ENCODE peak calls at places on chromosomes 5 and 9, in four cellular contexts. One of them, this sample, is unnamed. For H3K27me3 and H3K4me1, the result is how much of the 10 kb centered on the place peaks cover.

GRCh38 chr5:94807985-94808384 is 189.5 kb downstream of the SLF1 start:
- DNase-seq in SK-N-SH: no peak
- DNase-seq in DND-41: no peak
- DNase-seq in psoas muscle: no peak
- DNase-seq in this sample: no peak

GRCh38 chr5:147658293-147658932 is 124.1 kb downstream of the JAKMIP2 start:
- DNase-seq in DND-41: no peak
- DNase-seq in psoas muscle: no peak
- DNase-seq in SK-N-SH: no peak
- DNase-seq in this sample: no peak

GRCh38 chr5:152688561-152689274 is 283.6 kb upstream of the NMUR2 start:
- DNase-seq in psoas muscle: peak
- DNase-seq in SK-N-SH: no peak
- DNase-seq in DND-41: no peak
- DNase-seq in this sample: no peak

GRCh38 chr5:34919077-34919476 is 3.6 kb downstream of the BRIX1 start:
- DNase-seq in SK-N-SH: no peak
- DNase-seq in DND-41: no peak
- DNase-seq in psoas muscle: no peak
- DNase-seq in this sample: no peak

GRCh38 chr5:64330728-64331231 is 165.1 kb downstream of the RNF180 start:
- DNase-seq in SK-N-SH: no peak
- DNase-seq in psoas muscle: peak
- DNase-seq in DND-41: no peak
- DNase-seq in this sample: no peak

GRCh38 chr9:96241391-96241809 is 60.6 kb downstream of the HSD17B3 start:
- DNase-seq in DND-41: peak
- DNase-seq in SK-N-SH: no peak
- DNase-seq in psoas muscle: no peak
- DNase-seq in this sample: no peak

GRCh38 chr9:115998661-115999060 is 154.9 kb upstream of the PAPPA start:
- DNase-seq in SK-N-SH: no peak
- DNase-seq in DND-41: no peak
- DNase-seq in psoas muscle: no peak
- DNase-seq in this sample: no peak

GRCh38 chr5:83177803-83178202 is 100.5 kb downstream of the XRCC4 start:
- DNase-seq in SK-N-SH: no peak
- DNase-seq in psoas muscle: no peak
- DNase-seq in DND-41: no peak
- DNase-seq in this sample: no peak

GRCh38 chr5:51657340-51658240 is 274.3 kb downstream of the ISL1 start:
- DNase-seq in psoas muscle: no peak
- DNase-seq in SK-N-SH: no peak
- DNase-seq in DND-41: no peak
- DNase-seq in this sample: no peak

GRCh38 chr9:69816775-69817174 is 3.8 kb upstream of the CFAP95 start:
- DNase-seq in DND-41: no peak
- DNase-seq in SK-N-SH: no peak
- DNase-seq in psoas muscle: no peak
- DNase-seq in this sample: no peak

GRCh38 chr5:111401906-111402305 is 110.4 kb downstream of the STARD4 start:
- DNase-seq in psoas muscle: no peak
- DNase-seq in SK-N-SH: no peak
- DNase-seq in DND-41: no peak
- DNase-seq in this sample: no peak

GRCh38 chr5:121797677-121798518 is 53.8 kb upstream of the FTMT start:
- DNase-seq in SK-N-SH: no peak
- DNase-seq in psoas muscle: no peak
- DNase-seq in DND-41: no peak
- DNase-seq in this sample: no peak

GRCh38 chr9:117555964-117556629 is 141.2 kb upstream of the ASTN2 start:
- DNase-seq in psoas muscle: no peak
- DNase-seq in SK-N-SH: peak
- DNase-seq in DND-41: peak
- DNase-seq in this sample: peak

GRCh38 chr5:171850354-171850947 is 64.8 kb downstream of the SMIM23 start:
- DNase-seq in DND-41: no peak
- DNase-seq in SK-N-SH: peak
- DNase-seq in psoas muscle: no peak
- DNase-seq in this sample: no peak

GRCh38 chr5:14231888-14232287 is 88.7 kb downstream of the TRIO start:
- DNase-seq in SK-N-SH: no peak
- DNase-seq in psoas muscle: no peak
- DNase-seq in DND-41: no peak
- DNase-seq in this sample: no peak

GRCh38 chr5:68460147-68460760 is 244.7 kb downstream of the PIK3R1 start:
- DNase-seq in DND-41: peak
- DNase-seq in psoas muscle: no peak
- DNase-seq in SK-N-SH: peak
- DNase-seq in this sample: peak

GRCh38 chr9:128887914-128888350 is 6.0 kb downstream of the LRRC8A start:
- DNase-seq in DND-41: no peak
- DNase-seq in SK-N-SH: no peak
- DNase-seq in psoas muscle: no peak
- DNase-seq in this sample: no peak

GRCh38 chr5:118548761-118549160 is 439.6 kb downstream of the DTWD2 start:
- DNase-seq in DND-41: no peak
- DNase-seq in psoas muscle: no peak
- DNase-seq in SK-N-SH: no peak
- DNase-seq in this sample: no peak

GRCh38 chr9:73137286-73137899 is 14.3 kb upstream of the ANXA1 start:
- DNase-seq in SK-N-SH: no peak
- DNase-seq in psoas muscle: no peak
- DNase-seq in DND-41: no peak
- DNase-seq in this sample: no peak

GRCh38 chr5:10423009-10423408 is 18.7 kb upstream of the ROPN1L start:
- DNase-seq in DND-41: no peak
- DNase-seq in SK-N-SH: no peak
- DNase-seq in psoas muscle: no peak
- DNase-seq in this sample: no peak

GRCh38 chr5:127839072-127839471 is 135.9 kb downstream of the CCDC192 start:
- DNase-seq in SK-N-SH: no peak
- DNase-seq in psoas muscle: no peak
- DNase-seq in DND-41: no peak
- DNase-seq in this sample: no peak

GRCh38 chr9:135515541-135515951 is 5.7 kb upstream of the LCN1 start:
- DNase-seq in psoas muscle: no peak
- DNase-seq in SK-N-SH: no peak
- DNase-seq in DND-41: no peak
- DNase-seq in this sample: no peak

GRCh38 chr5:133680830-133681555 is 68.7 kb upstream of the FSTL4 start:
- DNase-seq in DND-41: no peak
- DNase-seq in psoas muscle: no peak
- DNase-seq in SK-N-SH: peak
- DNase-seq in this sample: no peak

GRCh38 chr5:133681896-133682295 is 69.6 kb upstream of the FSTL4 start:
- DNase-seq in psoas muscle: no peak
- DNase-seq in SK-N-SH: no peak
- DNase-seq in DND-41: peak
- DNase-seq in this sample: no peak

GRCh38 chr5:133679534-133679933 is 67.2 kb upstream of the FSTL4 start:
- DNase-seq in psoas muscle: no peak
- DNase-seq in SK-N-SH: no peak
- DNase-seq in DND-41: no peak
- DNase-seq in this sample: no peak

GRCh38 chr5:133683646-133684290 is 71.4 kb upstream of the FSTL4 start:
- DNase-seq in DND-41: no peak
- DNase-seq in SK-N-SH: no peak
- DNase-seq in psoas muscle: no peak
- DNase-seq in this sample: no peak

DNA sequence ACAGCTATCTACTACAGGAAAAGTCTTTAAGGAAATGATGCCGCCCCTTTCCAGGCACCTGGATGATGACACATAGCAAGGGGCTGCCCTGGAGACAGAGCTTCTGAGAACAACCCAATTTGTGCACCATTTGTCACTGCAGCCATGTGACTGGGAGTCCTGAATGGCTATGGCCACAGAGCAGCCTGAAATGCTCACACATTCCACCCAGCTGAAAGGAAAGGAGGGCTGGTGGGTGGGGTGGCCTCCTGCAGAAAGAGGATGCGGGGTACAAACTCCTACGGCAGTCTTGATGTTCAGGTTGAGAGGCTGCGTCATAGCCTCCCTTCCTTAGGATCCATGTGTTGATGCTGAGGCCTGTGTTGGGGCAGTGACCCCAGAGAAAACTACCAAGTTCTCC is 70.2 kb upstream of the FSTL4 start:
- DNase-seq in SK-N-SH: no peak
- DNase-seq in DND-41: no peak
- DNase-seq in psoas muscle: no peak
- DNase-seq in this sample: no peak
- H3K27me3 ChIP-seq in SK-N-SH: under half
- H3K27me3 ChIP-seq in DND-41: under half
- H3K27me3 ChIP-seq in psoas muscle: under half
- H3K27me3 ChIP-seq in this sample: under half

GRCh38 chr5:179619776-179620175 is 3.7 kb downstream of the HNRNPH1 start:
- DNase-seq in DND-41: no peak
- DNase-seq in SK-N-SH: no peak
- DNase-seq in psoas muscle: no peak
- DNase-seq in this sample: no peak
- H3K4me1 ChIP-seq in DND-41: half or more
- H3K4me1 ChIP-seq in SK-N-SH: under half
- H3K4me1 ChIP-seq in psoas muscle: half or more
- H3K4me1 ChIP-seq in this sample: under half

GRCh38 chr9:98985596-98985995 is 41.9 kb downstream of the COL15A1 start:
- DNase-seq in DND-41: no peak
- DNase-seq in psoas muscle: no peak
- DNase-seq in SK-N-SH: no peak
- DNase-seq in this sample: no peak
- H3K27me3 ChIP-seq in DND-41: under half
- H3K27me3 ChIP-seq in psoas muscle: under half
- H3K27me3 ChIP-seq in SK-N-SH: under half
- H3K27me3 ChIP-seq in this sample: under half

GRCh38 chr5:1293997-1294838 is 650 bp downstream of the TERT start:
- DNase-seq in psoas muscle: peak
- DNase-seq in DND-41: no peak
- DNase-seq in SK-N-SH: peak
- DNase-seq in this sample: peak

GRCh38 chr5:1295650-1296037 is 776 bp upstream of the TERT start:
- DNase-seq in psoas muscle: peak
- DNase-seq in SK-N-SH: no peak
- DNase-seq in DND-41: no peak
- DNase-seq in this sample: no peak

GRCh38 chr5:1292846-1293415 is 1.9 kb downstream of the TERT start:
- DNase-seq in SK-N-SH: no peak
- DNase-seq in DND-41: no peak
- DNase-seq in psoas muscle: peak
- DNase-seq in this sample: no peak

GRCh38 chr5:1293416-1293996 is 1.4 kb downstream of the TERT start:
- DNase-seq in DND-41: no peak
- DNase-seq in psoas muscle: peak
- DNase-seq in SK-N-SH: no peak
- DNase-seq in this sample: no peak

GRCh38 chr5:1294839-1295649 is at the start of gene TERT:
- DNase-seq in SK-N-SH: peak
- DNase-seq in psoas muscle: peak
- DNase-seq in DND-41: peak
- DNase-seq in this sample: peak
- H3K4me1 ChIP-seq in SK-N-SH: under half
- H3K4me1 ChIP-seq in psoas muscle: under half
- H3K4me1 ChIP-seq in DND-41: under half
- H3K4me1 ChIP-seq in this sample: under half

GRCh38 chr5:154408806-154409205 is 37.0 kb upstream of the SAP30L start:
- DNase-seq in DND-41: no peak
- DNase-seq in psoas muscle: no peak
- DNase-seq in SK-N-SH: no peak
- DNase-seq in this sample: no peak

GRCh38 chr5:154405078-154405792 is 40.6 kb upstream of the SAP30L start:
- DNase-seq in DND-41: peak
- DNase-seq in SK-N-SH: peak
- DNase-seq in psoas muscle: peak
- DNase-seq in this sample: peak

GRCh38 chr5:154406231-154406630 is 39.6 kb upstream of the SAP30L start:
- DNase-seq in SK-N-SH: no peak
- DNase-seq in psoas muscle: no peak
- DNase-seq in DND-41: no peak
- DNase-seq in this sample: peak

GRCh38 chr5:154409230-154409840 is 36.5 kb upstream of the SAP30L start:
- DNase-seq in DND-41: no peak
- DNase-seq in psoas muscle: no peak
- DNase-seq in SK-N-SH: no peak
- DNase-seq in this sample: no peak

GRCh38 chr5:154406826-154407225 is 39.0 kb upstream of the SAP30L start:
- DNase-seq in psoas muscle: no peak
- DNase-seq in SK-N-SH: no peak
- DNase-seq in DND-41: no peak
- DNase-seq in this sample: no peak
- H3K27me3 ChIP-seq in psoas muscle: under half
- H3K27me3 ChIP-seq in SK-N-SH: under half
- H3K27me3 ChIP-seq in DND-41: under half
- H3K27me3 ChIP-seq in this sample: under half

This sample was measured in Caco-2.